ENCODE peak calls at places on chromosomes 1 and 21, in four cellular contexts. W, P, Y and K are unnamed samples.

GRCh38 chr1:3327389-3327702 is 127.1 kb upstream of the ARHGEF16 start:
- DNase-seq in W (no peak), P (no peak), Y (no peak), K (no peak)

GRCh38 chr1:115478933-115479551 is 141.0 kb upstream of the NGF start:
- DNase-seq in P (no peak), Y (no peak), W (no peak), K (no peak)

GRCh38 chr21:44637018-44637850 is at the start of gene KRTAP10-10:
- DNase-seq in P (no peak), W (no peak), Y (no peak), K (no peak)

GRCh38 chr1:51491166-51491981 is 27.7 kb downstream of the EPS15 start:
- DNase-seq in P (no peak), Y (no peak), W (no peak), K (no peak)

GRCh38 chr1:155085504-155086181 is 7.0 kb downstream of the EFNA3 start:
- DNase-seq in Y (no peak), P (no peak), W (no peak), K (peak)

GRCh38 chr21:35616090-35616489 is 444.2 kb downstream of the SETD4 start:
- DNase-seq in P (peak), Y (no peak), W (no peak), K (no peak)

GRCh38 chr1:174874337-174875053 is 125.3 kb upstream of the CACYBP start:
- DNase-seq in Y (no peak), W (no peak), P (no peak), K (no peak)

GRCh38 chr1:181647314-181648035 is 164.2 kb downstream of the CACNA1E start:
- DNase-seq in W (no peak), P (no peak), Y (no peak), K (no peak)

GRCh38 chr1:40625476-40626382 is 39.8 kb downstream of the RIMS3 start:
- DNase-seq in W (no peak), Y (no peak), P (no peak), K (no peak)

GRCh38 chr1:241639653-241640148 is 468 bp downstream of the CHML start:
- DNase-seq in W (peak), P (no peak), Y (no peak), K (peak)

GRCh38 chr1:17348593-17349234 is 23.3 kb upstream of the PADI6 start:
- DNase-seq in Y (peak), W (no peak), P (no peak), K (no peak)

GRCh38 chr1:76640723-76641122 is 226.6 kb upstream of the ST6GALNAC5 start:
- DNase-seq in W (no peak), P (no peak), Y (no peak), K (no peak)

GRCh38 chr1:174051956-174052355 is 29.8 kb upstream of the RC3H1 start:
- DNase-seq in Y (no peak), W (no peak), P (no peak), K (no peak)

GRCh38 chr1:27634166-27634981 is 611 bp downstream of the FGR start:
- DNase-seq in P (no peak), W (no peak), Y (no peak), K (peak)
- TF ChIP-seq TCF7L2 in P (no peak), W (no peak), Y (no peak), K (no peak)

GRCh38 chr1:110207831-110208230 is 2.3 kb upstream of the KCNC4 start:
- DNase-seq in P (no peak), W (peak), Y (no peak), K (peak)
- TF ChIP-seq TCF7L2 in P (no peak), W (no peak), Y (no peak), K (no peak)

DNA sequence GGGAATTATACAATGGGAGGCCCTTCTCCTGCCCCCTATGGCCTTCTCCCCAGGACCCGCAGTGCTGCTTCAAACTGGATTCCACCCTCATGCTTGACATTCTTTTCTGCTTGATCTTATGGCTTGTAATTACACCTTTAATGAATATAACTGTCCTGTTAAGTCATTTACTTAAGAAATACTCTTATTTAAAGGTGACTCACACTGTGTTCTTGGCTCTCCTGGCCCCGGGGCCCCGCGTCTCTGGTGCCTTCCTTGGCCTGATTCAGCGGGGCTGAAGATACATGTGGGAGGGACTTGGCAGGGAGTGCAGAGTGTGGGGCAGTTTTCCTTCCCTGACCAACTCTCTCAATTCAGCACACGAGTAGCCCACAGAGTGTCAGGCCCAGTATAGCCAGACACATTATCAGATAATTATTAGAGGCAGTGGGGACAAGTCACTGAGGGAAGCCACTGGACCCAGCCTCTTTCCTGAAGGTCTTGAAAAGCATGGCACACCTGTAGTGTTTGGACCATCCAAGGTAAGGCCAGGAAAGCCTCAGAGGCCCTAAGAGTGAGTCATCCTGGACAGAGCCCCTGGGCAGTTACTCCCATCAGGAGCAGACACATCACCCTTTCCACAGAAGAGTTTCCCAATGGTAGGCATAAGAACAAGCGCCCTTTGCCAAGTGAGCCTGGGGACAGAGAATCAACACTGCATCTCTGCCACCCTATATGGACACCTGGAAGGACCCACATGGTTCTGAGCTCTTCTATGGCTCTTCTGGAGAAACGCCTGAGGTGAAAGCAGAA is 136.2 kb downstream of the PLXNA2 start:
- DNase-seq in P (no peak), Y (no peak), W (no peak), K (no peak)
- TF ChIP-seq TCF7L2 in P (no peak), Y (no peak), W (no peak), K (no peak)

GRCh38 chr1:999797-1000356 is at the start of gene HES4:
- DNase-seq in W (peak), P (peak), Y (no peak), K (peak)

GRCh38 chr1:1001057-1001630 is 1.2 kb upstream of the HES4 start:
- DNase-seq in Y (no peak), W (no peak), P (no peak), K (peak)

GRCh38 chr1:1000357-1001056 is 610 bp upstream of the HES4 start:
- DNase-seq in P (peak), W (peak), Y (no peak), K (peak)

GRCh38 chr1:1003618-1004419 is 3.9 kb upstream of the HES4 start:
- DNase-seq in W (no peak), P (no peak), Y (no peak), K (peak)

GRCh38 chr1:1001631-1002300 is 1.9 kb upstream of the HES4 start:
- DNase-seq in W (peak), P (peak), Y (no peak), K (peak)
- TF ChIP-seq TCF7L2 in W (no peak), P (peak), Y (no peak), K (no peak)

DNA sequence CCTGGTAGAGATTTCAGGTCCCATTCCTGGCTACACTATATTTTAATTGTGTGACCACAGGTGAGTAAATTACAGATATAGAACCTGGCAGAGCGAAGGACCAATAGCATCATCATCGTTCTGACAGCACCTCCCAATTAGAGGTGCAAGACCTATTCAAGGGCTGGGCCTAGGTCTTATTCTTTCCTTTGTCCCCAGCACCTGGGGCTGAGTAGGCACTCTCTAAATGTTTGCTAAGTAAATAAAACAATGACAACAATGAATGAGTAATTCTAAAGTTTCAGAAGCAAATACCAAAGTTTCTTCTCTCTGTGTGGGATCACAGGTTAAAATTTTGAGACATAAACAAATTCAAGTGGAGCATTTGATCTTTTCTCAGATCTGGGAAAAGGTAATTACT is 32.7 kb downstream of the BEND5 start:
- DNase-seq in Y (no peak), P (no peak), W (no peak), K (no peak)
- TF ChIP-seq TCF7L2 in Y (no peak), P (no peak), W (no peak), K (no peak)

GRCh38 chr21:15023782-15024181 is 41.0 kb downstream of the NRIP1 start:
- DNase-seq in W (no peak), P (no peak), Y (no peak), K (no peak)
- TF ChIP-seq TCF7L2 in W (no peak), P (no peak), Y (no peak), K (no peak)

GRCh38 chr1:245858683-245859509 is 648.2 kb downstream of the SMYD3 start:
- DNase-seq in W (no peak), Y (peak), P (no peak), K (no peak)

GRCh38 chr1:245862812-245863540 is 644.1 kb downstream of the SMYD3 start:
- DNase-seq in Y (no peak), P (no peak), W (no peak), K (no peak)

GRCh38 chr1:245859510-245860114 is 647.5 kb downstream of the SMYD3 start:
- DNase-seq in Y (no peak), W (no peak), P (no peak), K (no peak)

GRCh38 chr1:245863566-245864184 is 643.4 kb downstream of the SMYD3 start:
- DNase-seq in W (no peak), Y (no peak), P (no peak), K (no peak)

GRCh38 chr1:245860681-245861552 is 646.2 kb downstream of the SMYD3 start:
- DNase-seq in Y (no peak), P (no peak), W (no peak), K (no peak)
- TF ChIP-seq TCF7L2 in Y (no peak), P (no peak), W (no peak), K (no peak)

GRCh38 chr1:26522073-26522472 is 7.5 kb upstream of the RPS6KA1 start:
- DNase-seq in P (no peak), W (no peak), Y (no peak), K (no peak)

GRCh38 chr1:26529405-26529654 is 231 bp upstream of the RPS6KA1 start:
- DNase-seq in Y (no peak), W (no peak), P (no peak), K (no peak)

GRCh38 chr1:26529655-26530539 is at the start of gene RPS6KA1:
- DNase-seq in P (no peak), Y (no peak), W (peak), K (peak)

GRCh38 chr1:26524181-26524580 is 5.4 kb upstream of the RPS6KA1 start:
- DNase-seq in Y (no peak), P (no peak), W (no peak), K (no peak)

GRCh38 chr1:26526287-26526686 is 3.3 kb upstream of the RPS6KA1 start:
- DNase-seq in Y (no peak), P (no peak), W (no peak), K (no peak)
- TF ChIP-seq TCF7L2 in Y (no peak), P (no peak), W (no peak), K (no peak)

DNA sequence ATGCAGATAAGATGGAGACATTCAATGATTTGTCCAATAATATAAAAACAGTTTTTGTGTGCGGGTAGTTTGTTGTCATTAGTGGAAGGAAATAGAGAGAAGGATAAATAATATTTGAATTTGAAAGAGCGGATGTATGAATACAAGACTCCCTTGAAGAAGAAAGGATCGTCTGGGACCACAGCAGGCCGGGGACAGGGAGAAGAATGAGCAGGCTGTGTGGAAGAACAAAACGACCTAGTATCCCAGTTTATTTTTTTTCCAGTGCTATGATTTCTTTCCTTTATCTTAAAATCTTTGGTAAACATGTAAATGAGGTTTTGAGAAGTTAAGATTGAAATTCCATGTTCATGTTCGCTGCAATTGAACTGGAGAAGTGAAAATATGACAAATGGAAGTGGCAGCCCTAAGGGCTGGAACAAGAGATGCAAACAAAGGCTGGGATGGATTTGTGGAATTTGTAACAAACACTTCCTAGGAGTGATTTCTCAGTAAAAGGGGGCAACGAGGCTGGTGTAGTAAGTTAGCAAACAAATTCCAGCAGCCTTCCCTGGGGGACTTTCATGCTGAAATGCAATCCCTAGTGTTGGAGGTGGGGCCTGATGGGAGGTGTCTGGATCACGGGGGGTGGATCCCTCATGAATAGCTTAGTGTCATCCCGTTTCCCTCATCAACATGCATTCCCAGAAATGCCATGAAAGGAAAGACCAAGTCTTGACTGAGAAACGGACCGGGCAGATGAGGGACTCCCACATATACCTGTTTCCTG is 10.2 kb upstream of the IFI16 start:
- DNase-seq in Y (no peak), W (no peak), P (no peak), K (no peak)
- TF ChIP-seq TCF7L2 in Y (no peak), W (no peak), P (no peak), K (no peak)